ENCODE peak calls at places on chromosomes 11 and 22, in ten cellular contexts. W, S, M, Q, D, K, G, J, O and V are unnamed samples.

GRCh38 chr22:48920776-48921241 is 906.9 kb downstream of the BRD1 start:
- DNase-seq in D (peak), J (no peak), S (no peak), K (no peak), G (no peak), Q (no peak), O (no peak), W (no peak), M (no peak), V (no peak)

GRCh38 chr11:31005202-31005601 is 364.3 kb downstream of the DCDC1 start:
- DNase-seq in S (no peak), M (no peak), K (no peak), W (no peak), J (no peak), O (no peak), Q (no peak), G (no peak), D (no peak), V (no peak)

GRCh38 chr11:114291381-114291780 is 4.8 kb upstream of the NNMT start:
- DNase-seq in G (no peak), S (no peak), O (no peak), K (no peak), Q (no peak), W (no peak), J (no peak), M (no peak), D (no peak), V (no peak)

GRCh38 chr11:84089072-84090057 is 803.2 kb upstream of the CCDC90B start:
- DNase-seq in D (no peak), K (no peak), Q (no peak), S (no peak), O (no peak), W (no peak), G (peak), J (no peak), M (no peak), V (no peak)

GRCh38 chr11:121035823-121036222 is 11.9 kb downstream of the TBCEL start:
- DNase-seq in G (no peak), J (no peak), K (no peak), W (no peak), O (no peak), D (no peak), M (peak), S (no peak), Q (no peak), V (no peak)

GRCh38 chr11:16938061-16938460 is 76.2 kb downstream of the PLEKHA7 start:
- DNase-seq in K (no peak), D (no peak), W (no peak), G (no peak), M (no peak), S (no peak), O (no peak), J (no peak), Q (no peak), V (no peak)

GRCh38 chr22:37062366-37062655 is 10.8 kb downstream of the KCTD17 start:
- DNase-seq in G (no peak), D (no peak), M (no peak), S (no peak), W (no peak), J (no peak), K (no peak), O (no peak), Q (no peak), V (no peak)

GRCh38 chr11:73194593-73194992 is 23.5 kb upstream of the P2RY2 start:
- DNase-seq in S (no peak), O (no peak), K (no peak), W (no peak), J (no peak), Q (no peak), M (peak), D (peak), G (no peak), V (no peak)

GRCh38 chr11:116473790-116474346 is 298.9 kb downstream of the BUD13 start:
- DNase-seq in K (no peak), G (no peak), M (no peak), J (no peak), Q (no peak), W (no peak), D (no peak), S (no peak), O (no peak), V (no peak)

GRCh38 chr11:20110908-20111669 is 49.2 kb downstream of the DBX1 start:
- DNase-seq in D (no peak), G (peak), J (peak), M (peak), W (peak), Q (no peak), O (no peak), S (peak), K (peak), V (peak)

GRCh38 chr11:6705905-6706535 is 22.9 kb upstream of the MRPL17 start:
- DNase-seq in W (peak), J (peak), Q (peak), M (peak), O (no peak), G (no peak), K (peak), D (no peak), S (peak), V (peak)